ENCODE peak calls at places on chromosomes 12 and 14, in seven cellular contexts. W, B, F, H, I, R and M are unnamed samples.

GRCh38 chr12:94379479-94380113 is 80.1 kb downstream of the CEP83 start:
- DNase-seq in W (no peak), B (no peak), F (no peak), H (no peak), I (peak; percentile 12), R (no peak), M (no peak)

GRCh38 chr12:76422878-76423438 is 74.7 kb upstream of the BBS10 start:
- DNase-seq in W (no peak), B (no peak), F (peak; percentile 27), H (peak; percentile 81), I (peak; percentile 82), R (no peak), M (peak; percentile 13)

GRCh38 chr14:83561261-83561660 is 1968.7 kb upstream of the FLRT2 start:
- DNase-seq in W (no peak), B (no peak), F (no peak), H (no peak), I (no peak), R (no peak), M (no peak)

GRCh38 chr12:54251667-54252284 is 28.1 kb downstream of the CBX5 start:
- DNase-seq in W (no peak), B (no peak), F (peak; percentile 63), H (peak; percentile 71), I (peak; percentile 60), R (no peak), M (peak; percentile 9)

GRCh38 chr12:71166280-71166679 is 8.5 kb upstream of the TSPAN8 start:
- DNase-seq in W (no peak), B (no peak), F (no peak), H (no peak), I (no peak), R (no peak), M (no peak)

GRCh38 chr12:112347521-112347920 is 34.7 kb downstream of the HECTD4 start:
- DNase-seq in W (no peak), B (no peak), F (no peak), H (peak; percentile 53), I (peak; percentile 99), R (no peak), M (peak; percentile 27)

GRCh38 chr14:55605793-55606192 is 25.8 kb downstream of the KTN1 start:
- DNase-seq in W (no peak), B (no peak), F (peak; percentile 75), H (no peak), I (no peak), R (no peak), M (peak; percentile 55)

GRCh38 chr14:52844262-52845060 is 53.1 kb upstream of the GNPNAT1 start:
- DNase-seq in W (no peak), B (peak; percentile 33), F (peak; percentile 76), H (no peak), I (no peak), R (no peak), M (no peak)

GRCh38 chr14:104882325-104882973 is 17.4 kb downstream of the CEP170B start:
- DNase-seq in W (no peak), B (peak; percentile 96), F (peak; percentile 74), H (no peak), I (no peak), R (peak; percentile 76), M (peak; percentile 19)

DNA sequence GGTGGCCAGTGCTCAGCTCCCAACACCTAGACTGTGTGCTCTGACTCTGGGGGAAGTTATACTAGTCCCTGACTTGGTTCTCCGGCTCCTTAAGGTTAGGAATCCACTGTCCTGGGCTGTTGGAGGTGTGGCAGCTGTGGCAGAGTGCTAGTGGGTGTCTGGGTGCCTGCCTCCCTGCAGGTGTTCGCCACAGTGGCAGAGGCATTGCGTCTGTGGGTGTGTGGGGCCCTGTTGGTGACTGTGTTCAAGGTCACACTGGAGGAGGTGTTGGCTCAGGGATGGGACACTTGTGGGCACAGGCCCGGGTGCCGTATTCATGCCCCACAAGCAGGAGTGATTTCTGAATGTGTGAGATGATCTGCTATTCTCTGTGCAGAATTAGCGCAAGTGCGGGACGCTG is 467.4 kb downstream of the TMEM121 start:
- DNase-seq in W (no peak), B (no peak), F (no peak), H (no peak), I (no peak), R (no peak), M (no peak)
- H2BK120ac ChIP-seq in W (no peak overlapping the region), B (no peak overlapping the region), F (no peak overlapping the region), H (no peak overlapping the region), I (no peak overlapping the region), R (no peak overlapping the region), M (no peak overlapping the region)

DNA sequence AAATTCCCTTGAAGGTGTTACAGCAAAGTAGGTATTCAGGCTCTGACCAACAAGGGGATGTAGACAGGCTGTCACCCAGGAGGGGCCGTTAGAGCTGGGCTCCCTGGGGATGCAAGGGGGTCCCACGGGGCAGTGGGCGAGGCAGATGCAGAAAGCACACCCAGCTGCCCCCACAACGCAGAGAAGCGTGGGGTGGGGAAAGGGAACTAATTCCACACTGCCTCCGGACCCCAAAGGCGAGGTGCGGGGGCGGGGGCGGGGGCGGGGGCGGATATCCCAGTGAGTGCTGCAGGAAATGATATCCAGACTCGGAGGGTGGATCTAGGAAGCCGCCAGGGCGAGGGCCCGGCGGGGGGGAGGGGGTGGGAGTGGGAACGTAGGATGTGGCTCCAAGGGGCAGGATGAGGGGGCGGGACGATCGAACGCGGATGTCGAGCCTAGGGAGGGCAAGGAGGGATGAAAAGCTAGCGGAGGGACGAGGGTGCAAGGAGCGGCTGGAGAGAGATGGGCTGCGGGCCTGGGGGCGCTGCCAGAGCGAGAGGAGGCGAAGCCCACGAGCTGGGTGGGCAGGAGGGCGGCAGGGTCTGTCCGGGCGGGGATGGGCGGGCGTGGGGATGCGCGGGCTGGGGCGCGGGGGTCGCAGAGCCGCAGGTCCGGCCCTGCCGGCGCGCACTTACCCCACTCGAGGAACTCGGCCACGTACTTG is 874 bp downstream of the CDC42BPB start:
- DNase-seq in W (no peak), B (peak; percentile 69), F (peak; percentile 87), H (peak; percentile 78), I (peak; percentile 55), R (peak; percentile 64), M (no peak)
- H3K9ac ChIP-seq in W (peak overlapping the region; percentile 99), B (peak overlapping the region; percentile 50), F (peak overlapping the region; percentile 97), H (peak overlapping the region; percentile 94), I (peak overlapping the region; percentile 100), R (peak overlapping the region; percentile 60), M (peak overlapping the region; percentile 92)

GRCh38 chr12:27688671-27689070 is 7.6 kb upstream of the REP15 start:
- DNase-seq in W (no peak), B (no peak), F (no peak), H (no peak), I (no peak), R (no peak), M (no peak)
- H3K23ac ChIP-seq in W (no peak overlapping the region), B (no peak overlapping the region), F (no peak overlapping the region), H (no peak overlapping the region), I (no peak overlapping the region), R (no peak overlapping the region), M (no peak overlapping the region)

GRCh38 chr14:75059642-75060041 is 4.2 kb downstream of the ACYP1 start:
- DNase-seq in W (no peak), B (no peak), F (no peak), H (peak; percentile 37), I (peak; percentile 26), R (no peak), M (no peak)

GRCh38 chr14:75064205-75064567 is 362 bp upstream of the ACYP1 start:
- DNase-seq in W (no peak), B (no peak), F (no peak), H (no peak), I (no peak), R (no peak), M (no peak)

GRCh38 chr14:75060420-75060819 is 3.4 kb downstream of the ACYP1 start:
- DNase-seq in W (no peak), B (no peak), F (no peak), H (no peak), I (no peak), R (no peak), M (no peak)

GRCh38 chr14:75063491-75064204 is at the start of gene ACYP1:
- DNase-seq in W (peak; percentile 90), B (peak; percentile 96), F (peak; percentile 93), H (peak; percentile 89), I (peak; percentile 84), R (peak; percentile 99), M (peak; percentile 87)

DNA sequence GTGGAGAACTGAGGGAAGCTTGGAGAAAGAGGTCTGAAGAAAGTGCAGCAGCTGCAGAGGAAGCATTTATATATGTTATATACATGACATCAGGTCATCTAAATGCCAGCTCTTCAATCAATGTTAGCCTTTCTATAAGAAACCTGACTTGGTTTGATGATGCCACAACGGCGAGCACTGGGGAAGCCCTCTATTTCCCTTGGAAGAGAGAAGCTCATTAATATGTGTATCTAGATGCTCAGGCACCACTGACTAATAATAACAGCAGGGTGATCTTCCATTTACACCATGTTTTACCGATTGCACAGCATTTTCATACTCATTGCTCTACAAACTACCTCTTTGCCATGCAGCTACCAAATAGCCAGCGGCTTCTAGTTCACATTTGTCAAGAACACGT is 811 bp downstream of the ACYP1 start:
- DNase-seq in W (no peak), B (no peak), F (no peak), H (no peak), I (no peak), R (no peak), M (no peak)
- H2BK120ac ChIP-seq in W (no peak overlapping the region), B (no peak overlapping the region), F (no peak overlapping the region), H (no peak overlapping the region), I (no peak overlapping the region), R (no peak overlapping the region), M (no peak overlapping the region)

GRCh38 chr12:8823565-8824300 is 1.3 kb downstream of the A2ML1 start:
- DNase-seq in W (peak; percentile 58), B (peak; percentile 92), F (peak; percentile 92), H (peak; percentile 34), I (peak; percentile 12), R (peak; percentile 84), M (peak; percentile 21)
- H3K9ac ChIP-seq in W (no peak overlapping the region), B (peak overlapping the region; percentile 52), F (peak overlapping the region; percentile 35), H (no peak overlapping the region), I (no peak overlapping the region), R (no peak overlapping the region), M (no peak overlapping the region)